ENCODE peak calls at places on chromosomes 2 and 18, in nine cellular contexts. One of them, this sample, is unnamed.

GRCh38 chr2:241965931-241966412 is 96.4 kb downstream of the RTP5 start:
- DNase-seq in LoVo: peak
- DNase-seq in T-helper 2 cell: peak
- DNase-seq in activated T-cell treated with anti-CD3 and anti-CD28 coated beads for 24 hours: peak
- DNase-seq in stimulated activated naive B cell treated with anti-CD40 and anti-IgM and Interleukin-4, amounts not matched to agents 10 μg/mL and 1 μg/mL and 100 μg/mL, for 72 hours: peak
- DNase-seq in HT-29: peak
- DNase-seq in cerebellar cortex: no peak
- DNase-seq in endothelial cell: peak
- DNase-seq in progenitor cell of endocrine pancreas: no peak
- DNase-seq in this sample: peak

GRCh38 chr2:212032032-212032431 is 506.6 kb downstream of the ERBB4 start:
- DNase-seq in cerebellar cortex: no peak
- DNase-seq in HT-29: no peak
- DNase-seq in T-helper 2 cell: no peak
- DNase-seq in progenitor cell of endocrine pancreas: no peak
- DNase-seq in LoVo: no peak
- DNase-seq in activated T-cell treated with anti-CD3 and anti-CD28 coated beads for 24 hours: no peak
- DNase-seq in stimulated activated naive B cell treated with anti-CD40 and anti-IgM and Interleukin-4, amounts not matched to agents 10 μg/mL and 1 μg/mL and 100 μg/mL, for 72 hours: no peak
- DNase-seq in endothelial cell: no peak
- DNase-seq in this sample: no peak

GRCh38 chr2:58594762-58595161 is 353.6 kb upstream of the FANCL start:
- DNase-seq in cerebellar cortex: no peak
- DNase-seq in stimulated activated naive B cell treated with anti-CD40 and anti-IgM and Interleukin-4, amounts not matched to agents 10 μg/mL and 1 μg/mL and 100 μg/mL, for 72 hours: no peak
- DNase-seq in activated T-cell treated with anti-CD3 and anti-CD28 coated beads for 24 hours: no peak
- DNase-seq in T-helper 2 cell: no peak
- DNase-seq in HT-29: no peak
- DNase-seq in progenitor cell of endocrine pancreas: no peak
- DNase-seq in LoVo: no peak
- DNase-seq in endothelial cell: no peak
- DNase-seq in this sample: no peak

GRCh38 chr2:64421199-64421598 is 32.8 kb upstream of the LGALSL start:
- DNase-seq in LoVo: no peak
- DNase-seq in stimulated activated naive B cell treated with anti-CD40 and anti-IgM and Interleukin-4, amounts not matched to agents 10 μg/mL and 1 μg/mL and 100 μg/mL, for 72 hours: no peak
- DNase-seq in progenitor cell of endocrine pancreas: no peak
- DNase-seq in T-helper 2 cell: no peak
- DNase-seq in cerebellar cortex: no peak
- DNase-seq in HT-29: no peak
- DNase-seq in activated T-cell treated with anti-CD3 and anti-CD28 coated beads for 24 hours: no peak
- DNase-seq in endothelial cell: no peak
- DNase-seq in this sample: no peak

GRCh38 chr2:143891879-143892308 is 628.0 kb downstream of the ZEB2 start:
- DNase-seq in endothelial cell: no peak
- DNase-seq in LoVo: no peak
- DNase-seq in HT-29: no peak
- DNase-seq in T-helper 2 cell: no peak
- DNase-seq in stimulated activated naive B cell treated with anti-CD40 and anti-IgM and Interleukin-4, amounts not matched to agents 10 μg/mL and 1 μg/mL and 100 μg/mL, for 72 hours: no peak
- DNase-seq in progenitor cell of endocrine pancreas: no peak
- DNase-seq in activated T-cell treated with anti-CD3 and anti-CD28 coated beads for 24 hours: no peak
- DNase-seq in cerebellar cortex: no peak
- DNase-seq in this sample: no peak

GRCh38 chr18:48637081-48637990 is 98.5 kb downstream of the CTIF start:
- DNase-seq in activated T-cell treated with anti-CD3 and anti-CD28 coated beads for 24 hours: no peak
- DNase-seq in HT-29: no peak
- DNase-seq in endothelial cell: no peak
- DNase-seq in cerebellar cortex: no peak
- DNase-seq in progenitor cell of endocrine pancreas: no peak
- DNase-seq in LoVo: no peak
- DNase-seq in T-helper 2 cell: no peak
- DNase-seq in stimulated activated naive B cell treated with anti-CD40 and anti-IgM and Interleukin-4, amounts not matched to agents 10 μg/mL and 1 μg/mL and 100 μg/mL, for 72 hours: no peak
- DNase-seq in this sample: no peak

GRCh38 chr2:223049356-223049755 is 2.6 kb upstream of the KCNE4 start:
- DNase-seq in cerebellar cortex: no peak
- DNase-seq in stimulated activated naive B cell treated with anti-CD40 and anti-IgM and Interleukin-4, amounts not matched to agents 10 μg/mL and 1 μg/mL and 100 μg/mL, for 72 hours: no peak
- DNase-seq in T-helper 2 cell: no peak
- DNase-seq in progenitor cell of endocrine pancreas: no peak
- DNase-seq in endothelial cell: no peak
- DNase-seq in LoVo: no peak
- DNase-seq in activated T-cell treated with anti-CD3 and anti-CD28 coated beads for 24 hours: no peak
- DNase-seq in HT-29: no peak
- DNase-seq in this sample: no peak

GRCh38 chr2:223590964-223591363 is 11.2 kb downstream of the SCG2 start:
- DNase-seq in endothelial cell: no peak
- DNase-seq in LoVo: no peak
- DNase-seq in cerebellar cortex: no peak
- DNase-seq in progenitor cell of endocrine pancreas: no peak
- DNase-seq in HT-29: no peak
- DNase-seq in stimulated activated naive B cell treated with anti-CD40 and anti-IgM and Interleukin-4, amounts not matched to agents 10 μg/mL and 1 μg/mL and 100 μg/mL, for 72 hours: no peak
- DNase-seq in T-helper 2 cell: no peak
- DNase-seq in activated T-cell treated with anti-CD3 and anti-CD28 coated beads for 24 hours: no peak
- DNase-seq in this sample: no peak

GRCh38 chr2:26721267-26722032 is 28.9 kb downstream of the KCNK3 start:
- DNase-seq in progenitor cell of endocrine pancreas: no peak
- DNase-seq in T-helper 2 cell: no peak
- DNase-seq in cerebellar cortex: no peak
- DNase-seq in stimulated activated naive B cell treated with anti-CD40 and anti-IgM and Interleukin-4, amounts not matched to agents 10 μg/mL and 1 μg/mL and 100 μg/mL, for 72 hours: no peak
- DNase-seq in activated T-cell treated with anti-CD3 and anti-CD28 coated beads for 24 hours: no peak
- DNase-seq in LoVo: no peak
- DNase-seq in endothelial cell: no peak
- DNase-seq in HT-29: peak
- DNase-seq in this sample: no peak

GRCh38 chr2:223991611-223992010 is 34.3 kb downstream of the MRPL44 start:
- DNase-seq in cerebellar cortex: no peak
- DNase-seq in HT-29: no peak
- DNase-seq in T-helper 2 cell: no peak
- DNase-seq in progenitor cell of endocrine pancreas: no peak
- DNase-seq in stimulated activated naive B cell treated with anti-CD40 and anti-IgM and Interleukin-4, amounts not matched to agents 10 μg/mL and 1 μg/mL and 100 μg/mL, for 72 hours: no peak
- DNase-seq in LoVo: no peak
- DNase-seq in endothelial cell: no peak
- DNase-seq in activated T-cell treated with anti-CD3 and anti-CD28 coated beads for 24 hours: no peak
- DNase-seq in this sample: no peak

GRCh38 chr2:41937464-41937861 is 110.4 kb upstream of the PKDCC start:
- DNase-seq in endothelial cell: no peak
- DNase-seq in T-helper 2 cell: no peak
- DNase-seq in LoVo: no peak
- DNase-seq in stimulated activated naive B cell treated with anti-CD40 and anti-IgM and Interleukin-4, amounts not matched to agents 10 μg/mL and 1 μg/mL and 100 μg/mL, for 72 hours: no peak
- DNase-seq in activated T-cell treated with anti-CD3 and anti-CD28 coated beads for 24 hours: no peak
- DNase-seq in progenitor cell of endocrine pancreas: no peak
- DNase-seq in cerebellar cortex: peak
- DNase-seq in HT-29: no peak
- DNase-seq in this sample: no peak

This sample was measured in stimulated activated naive CD4-positive, alpha-beta T cell treated with Interleukin-2 at 50 U/mL for 16 hours.